ENCODE peak calls at places on chromosomes 11 and 22, in seven cellular contexts. C, H, U, I, Q, G and K are unnamed samples.

GRCh38 chr11:72292106-72292790 is 48.3 kb upstream of the PHOX2A start:
- DNase-seq in I (no peak), U (no peak), Q (no peak), H (no peak), C (no peak), G (no peak), K (no peak)

GRCh38 chr11:124177344-124177743 is 5.8 kb upstream of the OR10D3 start:
- DNase-seq in H (no peak), C (no peak), Q (no peak), I (no peak), U (no peak), G (no peak), K (no peak)

GRCh38 chr11:97557399-97557798 is 1167.6 kb downstream of the JRKL start:
- DNase-seq in C (no peak), Q (no peak), I (no peak), U (no peak), G (no peak), H (no peak), K (peak)

GRCh38 chr22:25282671-25283561 is 63.5 kb downstream of the CRYBB2 start:
- DNase-seq in Q (peak), G (no peak), I (peak), U (no peak), C (no peak), H (no peak), K (no peak)

GRCh38 chr11:61404641-61405040 is 12.3 kb downstream of the TMEM216 start:
- DNase-seq in I (no peak), Q (no peak), C (no peak), H (no peak), U (no peak), G (no peak), K (no peak)

GRCh38 chr11:57649826-57650738 is at the start of gene YPEL4:
- DNase-seq in I (no peak), C (no peak), H (no peak), U (peak), G (peak), Q (peak), K (peak)

GRCh38 chr22:46276563-46276962 is 8.8 kb downstream of the TTC38 start:
- DNase-seq in C (no peak), H (no peak), U (no peak), Q (no peak), G (no peak), I (no peak), K (no peak)

GRCh38 chr11:2779981-2780849 is 80.4 kb upstream of the KCNQ1OT1 start:
- DNase-seq in H (no peak), U (no peak), I (no peak), G (peak), C (no peak), Q (no peak), K (no peak)

GRCh38 chr11:71301046-71301857 is 48.9 kb upstream of the SHANK2 start:
- DNase-seq in U (no peak), I (no peak), H (no peak), G (no peak), C (no peak), Q (no peak), K (no peak)

GRCh38 chr11:103091024-103091423 is 936 bp downstream of the DCUN1D5 start:
- DNase-seq in C (no peak), I (no peak), H (no peak), U (peak), Q (peak), G (no peak), K (peak)

GRCh38 chr22:23384899-23385298 is 195.2 kb downstream of the IGLL1 start:
- DNase-seq in I (no peak), C (no peak), Q (no peak), U (no peak), G (no peak), H (no peak), K (no peak)

GRCh38 chr22:42693055-42693762 is 27.5 kb downstream of the A4GALT start:
- DNase-seq in U (no peak), C (no peak), H (no peak), G (no peak), Q (no peak), I (no peak), K (no peak)

GRCh38 chr22:25702046-25702445 is 39.9 kb upstream of the MYO18B start:
- DNase-seq in C (no peak), I (no peak), G (no peak), Q (no peak), H (no peak), U (peak), K (peak)

GRCh38 chr11:8786933-8787332 is 104.3 kb downstream of the RPL27A start:
- DNase-seq in I (no peak), U (no peak), G (no peak), Q (peak), H (no peak), C (no peak), K (peak)
- TF ChIP-seq CTCF in I (no peak), U (peak), G (no peak), Q (no peak), H (no peak), C (no peak), K (peak)

DNA sequence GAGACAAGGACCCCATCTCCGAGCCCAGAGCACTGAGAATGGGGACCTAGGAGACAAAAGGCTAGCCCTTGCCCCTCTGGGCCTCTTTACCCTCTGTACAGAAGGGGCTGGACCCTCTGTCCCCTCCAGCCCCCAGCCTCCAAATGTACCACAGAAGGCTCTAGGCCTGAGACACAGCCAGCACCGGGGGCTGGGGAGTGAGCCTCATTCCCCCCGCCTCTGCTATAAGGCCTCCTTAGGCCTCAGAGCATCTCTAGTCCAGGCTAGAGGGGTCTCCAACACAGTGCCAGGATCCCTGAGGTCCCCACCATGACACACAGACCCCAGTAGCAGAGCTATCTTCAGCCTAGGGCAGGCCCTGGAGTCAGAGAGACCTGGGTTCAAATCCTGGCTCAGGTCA is 4.8 kb downstream of the SMTN start:
- DNase-seq in I (no peak), U (no peak), H (no peak), C (no peak), Q (no peak), G (no peak), K (no peak)
- H3K4me3 ChIP-seq in I (no peak), U (no peak), H (peak), C (no peak), Q (no peak), G (peak), K (no peak)

DNA sequence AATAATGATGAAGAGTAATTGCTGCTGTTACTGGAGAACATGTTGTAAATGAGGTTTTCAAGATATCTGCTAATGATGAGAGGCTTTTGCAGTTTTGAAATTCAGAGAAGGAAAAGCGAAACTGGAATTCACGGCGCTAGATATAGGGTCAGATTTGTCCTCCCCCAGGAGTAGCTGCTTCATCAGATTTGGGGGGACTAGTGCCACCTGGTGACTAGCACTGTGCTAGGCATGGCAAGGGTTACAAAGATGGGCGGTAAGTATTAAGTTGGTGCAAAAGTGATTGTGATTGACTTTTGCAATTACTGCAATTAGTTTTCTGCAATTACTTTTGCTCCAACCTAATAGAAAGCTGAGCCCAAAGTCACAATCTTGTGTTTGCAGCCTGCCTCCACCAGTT is 879.9 kb upstream of the TENM4 start:
- DNase-seq in Q (peak), H (no peak), I (no peak), C (no peak), U (no peak), G (no peak), K (no peak)
- TF ChIP-seq CTCF in Q (peak), H (no peak), I (peak), C (no peak), U (peak), G (no peak), K (no peak)

DNA sequence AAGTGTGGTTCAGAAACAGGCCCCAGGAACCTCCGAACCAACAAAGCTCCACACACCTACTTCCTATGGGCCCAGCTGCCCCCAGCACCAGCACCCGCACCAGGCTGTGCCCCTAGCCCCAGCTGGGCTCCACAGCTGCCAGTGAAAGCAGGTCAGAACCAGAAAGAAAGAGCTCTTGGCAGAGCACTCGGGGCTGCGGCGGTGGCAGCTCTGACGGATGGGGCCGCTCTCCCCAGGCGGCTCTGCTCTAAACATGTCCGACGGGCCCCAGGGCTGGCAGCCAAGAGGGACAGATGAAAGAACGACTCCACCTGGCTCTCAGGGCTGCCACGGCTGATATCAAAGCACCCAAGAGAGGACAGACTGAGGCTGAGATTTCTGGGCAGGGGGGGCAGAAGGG is 25.7 kb downstream of the LRFN4 start:
- DNase-seq in U (no peak), H (no peak), Q (no peak), C (no peak), G (no peak), I (no peak), K (no peak)
- H3K4me3 ChIP-seq in U (no peak), H (no peak), Q (no peak), C (no peak), G (no peak), I (no peak), K (no peak)

DNA sequence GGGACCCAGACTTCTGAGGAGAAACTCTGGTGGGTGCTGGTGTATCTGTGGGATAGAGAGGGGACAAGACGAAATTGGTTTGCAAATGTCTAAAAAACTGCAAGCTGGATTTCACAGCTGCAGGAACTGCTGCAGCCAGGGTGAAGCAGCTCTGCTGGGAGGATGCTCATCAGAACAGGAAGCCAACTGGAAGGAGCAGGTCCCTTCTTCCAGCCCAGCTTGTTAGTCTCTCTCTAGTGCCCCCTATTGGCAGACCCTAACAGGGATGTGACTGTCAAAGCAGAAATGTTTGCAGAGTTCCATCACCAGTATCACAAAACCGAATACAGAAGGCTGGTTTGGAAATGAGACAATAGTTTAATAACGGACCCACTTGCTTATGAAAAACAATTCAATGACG is 74.8 kb upstream of the SLC22A12 start:
- DNase-seq in C (no peak), I (no peak), G (no peak), U (no peak), H (no peak), Q (peak), K (no peak)
- TF ChIP-seq CTCF in C (no peak), I (peak), G (no peak), U (no peak), H (no peak), Q (peak), K (no peak)

GRCh38 chr11:127002669-127003259 is 2.2 kb upstream of the KIRREL3 start:
- DNase-seq in C (no peak), U (no peak), G (no peak), Q (no peak), H (no peak), I (no peak), K (no peak)
- H3K4me3 ChIP-seq in C (no peak), U (peak), G (no peak), Q (peak), H (peak), I (no peak), K (peak)

GRCh38 chr11:17734418-17734911 is at the start of gene KCNC1:
- DNase-seq in G (peak), I (no peak), C (peak), U (peak), Q (peak), H (no peak), K (peak)

GRCh38 chr11:17734986-17735822 is 623 bp downstream of the KCNC1 start:
- DNase-seq in U (peak), H (peak), C (peak), G (peak), I (peak), Q (peak), K (peak)

GRCh38 chr11:17738350-17739207 is 4.0 kb downstream of the KCNC1 start:
- DNase-seq in H (no peak), I (no peak), G (no peak), U (no peak), Q (peak), C (no peak), K (no peak)

GRCh38 chr11:17736921-17737817 is 2.6 kb downstream of the KCNC1 start:
- DNase-seq in I (no peak), U (no peak), C (no peak), Q (no peak), G (no peak), H (no peak), K (no peak)

DNA sequence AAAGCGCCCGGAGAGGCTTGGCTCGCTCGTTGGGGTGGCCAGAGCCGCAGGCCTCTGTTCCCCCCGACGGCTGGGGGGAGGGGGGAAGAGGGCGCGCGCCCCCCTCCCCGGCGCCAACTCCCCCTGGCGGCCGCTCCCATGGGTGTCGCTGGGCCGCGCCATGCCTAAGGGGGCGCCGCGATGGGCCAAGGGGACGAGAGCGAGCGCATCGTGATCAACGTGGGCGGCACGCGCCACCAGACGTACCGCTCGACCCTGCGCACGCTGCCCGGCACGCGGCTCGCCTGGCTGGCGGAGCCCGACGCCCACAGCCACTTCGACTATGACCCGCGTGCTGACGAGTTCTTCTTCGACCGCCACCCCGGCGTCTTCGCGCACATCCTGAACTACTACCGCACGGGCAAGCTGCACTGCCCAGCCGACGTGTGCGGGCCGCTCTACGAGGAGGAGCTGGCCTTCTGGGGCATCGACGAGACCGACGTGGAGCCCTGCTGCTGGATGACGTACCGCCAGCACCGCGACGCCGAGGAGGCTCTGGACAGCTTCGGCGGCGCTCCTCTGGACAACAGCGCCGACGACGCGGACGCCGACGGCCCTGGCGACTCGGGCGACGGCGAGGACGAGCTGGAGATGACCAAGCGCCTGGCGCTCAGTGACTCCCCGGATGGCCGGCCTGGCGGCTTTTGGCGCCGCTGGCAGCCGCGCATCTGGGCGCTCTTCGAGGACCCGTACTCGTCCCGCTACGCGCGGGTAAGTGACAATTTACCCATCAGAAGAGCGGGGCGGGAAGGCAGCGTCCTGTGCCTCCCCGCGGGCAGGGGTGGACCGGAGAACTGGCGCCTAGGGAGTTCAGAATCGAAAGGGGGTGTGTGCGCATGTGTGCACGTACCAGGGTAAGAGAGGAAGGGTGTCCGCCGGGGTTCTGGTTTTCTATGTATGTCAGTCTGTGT is 1.5 kb downstream of the KCNC1 start:
- DNase-seq in C (no peak), G (no peak), I (no peak), Q (peak), H (no peak), U (no peak), K (no peak)
- TF ChIP-seq CTCF in C (no peak), G (no peak), I (no peak), Q (peak), H (no peak), U (peak), K (no peak)